ENCODE peak calls at places on chromosomes 4 and X, in seven cellular contexts. F is NCI-H345, R is body of pancreas, J is activated T-cell treated with anti-CD3 and anti-CD28 coated beads for 1 hour, U is tibial artery, O is GM12878, T is dorsolateral prefrontal cortex. L is an unnamed sample.

GRCh38 chr4:8727546-8728510 is 135.3 kb downstream of the CPZ start:
- DNase-seq in R (peak; percentile 5), T (no peak), O (no peak), U (no peak), F (no peak), J (no peak), L (no peak)

GRCh38 chr4:118834960-118835895 is 698 bp downstream of the SEC24D start:
- DNase-seq in F (peak; percentile 31), R (peak; percentile 67), J (peak; percentile 21), T (peak; percentile 41), O (peak; percentile 62), U (peak; percentile 85), L (peak; percentile 84)

GRCh38 chr4:151198748-151199147 is 78.2 kb upstream of the PRSS48 start:
- DNase-seq in F (no peak), T (no peak), U (no peak), O (no peak), R (no peak), J (no peak), L (no peak)

GRCh38 chrX:77444075-77444474 is 3.1 kb upstream of the FGF16 start:
- DNase-seq in J (no peak), F (no peak), T (no peak), O (no peak), R (no peak), U (no peak), L (no peak)

GRCh38 chr4:6229095-6229494 is 28.7 kb upstream of the JAKMIP1 start:
- DNase-seq in J (no peak), U (no peak), T (peak; percentile 72), O (no peak), F (no peak), R (no peak), L (no peak)

GRCh38 chrX:148723551-148723950 is 223.1 kb downstream of the AFF2 start:
- DNase-seq in R (no peak), O (no peak), T (no peak), U (no peak), F (no peak), J (no peak), L (no peak)

GRCh38 chr4:122689972-122690371 is 42.5 kb upstream of the BBS12 start:
- DNase-seq in T (no peak), R (no peak), O (peak; percentile 37), U (no peak), F (no peak), J (no peak), L (no peak)

GRCh38 chrX:18353931-18354368 is 538 bp downstream of the SCML2 start:
- DNase-seq in R (no peak), T (no peak), U (no peak), O (no peak), J (no peak), F (peak; percentile 45), L (no peak)

GRCh38 chr4:79025170-79025569 is 85.9 kb upstream of the PAQR3 start:
- DNase-seq in U (no peak), O (no peak), J (no peak), R (peak; percentile 16), F (no peak), T (no peak), L (no peak)

GRCh38 chrX:19715711-19716638 is 171.4 kb downstream of the SH3KBP1 start:
- DNase-seq in O (no peak), J (no peak), F (peak; percentile 77), R (no peak), T (no peak), U (no peak), L (no peak)

GRCh38 chrX:71619193-71619592 is 882 bp upstream of the CXCR3 start:
- DNase-seq in F (no peak), O (no peak), J (no peak), U (no peak), R (no peak), T (no peak), L (no peak)

GRCh38 chr4:37555324-37555723 is 130.9 kb downstream of the RELL1 start:
- DNase-seq in O (no peak), U (no peak), R (no peak), F (no peak), T (no peak), J (no peak), L (no peak)

GRCh38 chrX:68415289-68415688 is 18.0 kb downstream of the OPHN1 start:
- DNase-seq in T (no peak), R (no peak), J (no peak), U (no peak), O (no peak), F (no peak), L (peak; percentile 37)